ENCODE peak calls at places on chromosome 5, in seven cellular contexts. F is activated T-helper 1 cell treated with Interleukin-2 at 50 U/mL for 16 hours; K is activated CD8-positive, alpha-beta T cell treated with anti-CD3 and anti-CD28 coated beads for 36 hours; R is neural crest cell; P is stimulated activated CD4-positive, alpha-beta T cell treated with anti-CD3 and anti-CD28 coated beads, Interleukin-4, amount 100 ng/mL, for 4 hours; M is H1; O is T-helper 1 cell. T is an unnamed sample.

GRCh38 chr5:143063175-143063970 is 293.2 kb downstream of the ARHGAP26 start:
- DNase-seq in R (no peak), O (no peak), F (no peak), K (no peak), P (no peak), M (no peak), T (no peak)

GRCh38 chr5:64505769-64506566 is at the start of gene RGS7BP:
- DNase-seq in P (no peak), R (peak), F (no peak), O (no peak), K (peak), M (peak), T (no peak)

GRCh38 chr5:163453705-163454104 is 6.2 kb downstream of the NUDCD2 start:
- DNase-seq in F (no peak), O (no peak), K (no peak), P (no peak), M (no peak), R (no peak), T (no peak)

GRCh38 chr5:172156541-172156994 is 31.5 kb downstream of the STK10 start:
- DNase-seq in R (no peak), M (no peak), F (no peak), K (no peak), O (no peak), P (no peak), T (no peak)

GRCh38 chr5:74639538-74640449 is 734 bp downstream of the ENC1 start:
- DNase-seq in R (no peak), M (peak), K (peak), O (no peak), F (no peak), P (peak), T (no peak)

GRCh38 chr5:133295520-133295919 is 243.7 kb downstream of the HSPA4 start:
- DNase-seq in P (no peak), O (no peak), K (no peak), M (no peak), R (no peak), F (no peak), T (no peak)

GRCh38 chr5:171667341-171668096 is 118.1 kb upstream of the SMIM23 start:
- DNase-seq in R (no peak), M (peak), F (no peak), P (no peak), K (no peak), O (no peak), T (no peak)

GRCh38 chr5:123450641-123451421 is 27.6 kb upstream of the CEP120 start:
- DNase-seq in O (no peak), K (no peak), M (no peak), R (no peak), F (no peak), P (no peak), T (no peak)

GRCh38 chr5:154793599-154794524 is 38.7 kb downstream of the LARP1 start:
- DNase-seq in R (no peak), O (no peak), M (no peak), F (no peak), K (no peak), P (no peak), T (no peak)

GRCh38 chr5:114412509-114413171 is 50.8 kb downstream of the KCNN2 start:
- DNase-seq in R (no peak), F (no peak), O (no peak), M (no peak), P (no peak), K (no peak), T (no peak)

GRCh38 chr5:159850192-159850573 is 66.1 kb upstream of the ADRA1B start:
- DNase-seq in M (no peak), R (no peak), F (no peak), P (no peak), K (no peak), O (no peak), T (no peak)

GRCh38 chr5:150386024-150386855 is 26.5 kb downstream of the CD74 start:
- DNase-seq in K (no peak), M (no peak), R (no peak), F (no peak), O (no peak), P (no peak), T (no peak)

GRCh38 chr5:124824637-124825158 is 78.3 kb upstream of the ZNF608 start:
- DNase-seq in K (no peak), R (no peak), P (no peak), M (no peak), O (no peak), F (no peak), T (no peak)

GRCh38 chr5:67437905-67438845 is 241.6 kb upstream of the CD180 start:
- DNase-seq in M (no peak), R (no peak), F (no peak), K (no peak), O (no peak), P (no peak), T (no peak)

GRCh38 chr5:82812575-82812974 is 264.6 kb downstream of the TMEM167A start:
- DNase-seq in O (no peak), P (no peak), M (no peak), K (no peak), F (no peak), R (no peak), T (no peak)

GRCh38 chr5:171152382-171152781 is 156.7 kb upstream of the TLX3 start:
- DNase-seq in K (no peak), F (no peak), O (no peak), P (no peak), R (no peak), M (no peak), T (no peak)

GRCh38 chr5:128123936-128124335 is 40.4 kb downstream of the SLC12A2 start:
- DNase-seq in F (no peak), O (no peak), R (no peak), M (no peak), P (no peak), K (no peak), T (no peak)

GRCh38 chr5:139653616-139654015 is 5.5 kb downstream of the CXXC5 start:
- DNase-seq in P (no peak), R (no peak), K (no peak), F (no peak), O (no peak), M (no peak), T (no peak)

GRCh38 chr5:158287643-158288228 is 428.8 kb upstream of the CLINT1 start:
- DNase-seq in R (no peak), O (no peak), M (no peak), F (no peak), P (no peak), K (no peak), T (no peak)

GRCh38 chr5:150778517-150779396 is at the start of gene SMIM3:
- DNase-seq in R (peak), O (peak), F (peak), K (peak), M (peak), P (peak), T (peak)

GRCh38 chr5:84032404-84032803 is 311.7 kb upstream of the HAPLN1 start:
- DNase-seq in R (no peak), M (no peak), K (no peak), F (no peak), P (no peak), O (no peak), T (no peak)

GRCh38 chr5:79229357-79230174 is 6.4 kb upstream of the JMY start:
- DNase-seq in K (peak), M (no peak), P (no peak), O (no peak), R (no peak), F (no peak), T (no peak)

GRCh38 chr5:142929602-142930001 is 159.4 kb downstream of the ARHGAP26 start:
- DNase-seq in R (no peak), F (no peak), K (peak), P (no peak), M (no peak), O (no peak), T (no peak)

GRCh38 chr5:9373586-9373985 is 172.3 kb downstream of the SEMA5A start:
- DNase-seq in R (no peak), F (no peak), K (no peak), O (no peak), M (no peak), P (no peak), T (no peak)

GRCh38 chr5:76422742-76423141 is 19.7 kb downstream of the IQGAP2 start:
- DNase-seq in M (no peak), O (no peak), K (no peak), P (no peak), R (no peak), F (no peak), T (no peak)

GRCh38 chr5:174972291-174972690 is 247.9 kb downstream of the MSX2 start:
- DNase-seq in M (no peak), F (no peak), O (no peak), K (no peak), R (no peak), P (no peak), T (no peak)

GRCh38 chr5:1709186-1709803 is 90.3 kb downstream of the MRPL36 start:
- DNase-seq in M (peak), P (no peak), R (no peak), F (no peak), O (no peak), K (no peak), T (no peak)

GRCh38 chr5:81852277-81853004 is 101.5 kb upstream of the SSBP2 start:
- DNase-seq in F (no peak), K (peak), O (no peak), M (peak), P (no peak), R (no peak), T (no peak)

GRCh38 chr5:180605554-180606214 is 14.4 kb upstream of the SCGB3A1 start:
- DNase-seq in M (peak), O (peak), F (peak), K (peak), P (peak), R (peak), T (peak)

GRCh38 chr5:147437161-147437596 is 72.7 kb downstream of the DPYSL3 start:
- DNase-seq in M (no peak), O (no peak), K (no peak), P (no peak), F (no peak), R (no peak), T (no peak)

T was measured in effector CD8-positive, alpha-beta T cell.